ENCODE peak calls at places on chromosomes 4 and X, in four cellular contexts. F, B, G and N are unnamed samples.

GRCh38 chr4:7970031-7970946 is 30.6 kb upstream of the AFAP1 start:
- DNase-seq in F (peak), B (no peak), G (no peak), N (peak)

GRCh38 chr4:100742045-100742444 is 224.2 kb upstream of the EMCN start:
- DNase-seq in F (peak), B (no peak), G (no peak), N (peak)

GRCh38 chr4:78876568-78877320 is 62.5 kb downstream of the PAQR3 start:
- DNase-seq in F (no peak), B (no peak), G (no peak), N (no peak)

GRCh38 chrX:8730812-8731578 is 942 bp downstream of the ANOS1 start:
- DNase-seq in F (no peak), B (no peak), G (no peak), N (no peak)

GRCh38 chr4:5814421-5814820 is 78.5 kb downstream of the CRMP1 start:
- DNase-seq in F (no peak), B (no peak), G (no peak), N (no peak)

GRCh38 chr4:961651-962230 is 11.6 kb downstream of the DGKQ start:
- DNase-seq in F (no peak), B (no peak), G (no peak), N (no peak)

GRCh38 chr4:13612569-13612968 is 15.0 kb downstream of the BOD1L1 start:
- DNase-seq in F (no peak), B (no peak), G (no peak), N (no peak)

GRCh38 chr4:2843909-2844584 is 403 bp downstream of the ADD1 start:
- DNase-seq in F (peak), B (peak), G (no peak), N (no peak)

GRCh38 chrX:93454509-93454908 is 218.9 kb downstream of the NAP1L3 start:
- DNase-seq in F (no peak), B (no peak), G (no peak), N (no peak)

GRCh38 chrX:108304210-108304609 is 134.0 kb downstream of the COL4A6 start:
- DNase-seq in F (no peak), B (peak), G (no peak), N (no peak)

GRCh38 chr4:66014146-66014765 is 344.0 kb upstream of the EPHA5 start:
- DNase-seq in F (no peak), B (no peak), G (peak), N (peak)

GRCh38 chr4:125243835-125244397 is 70.8 kb upstream of the FAT4 start:
- DNase-seq in F (no peak), B (no peak), G (no peak), N (no peak)

GRCh38 chr4:104494822-104495559 is at the start of gene CXXC4:
- DNase-seq in F (peak), B (peak), G (peak), N (peak)

GRCh38 chr4:95193391-95194224 is 355.2 kb downstream of the UNC5C start:
- DNase-seq in F (no peak), B (no peak), G (no peak), N (no peak)

GRCh38 chrX:26562156-26562555 is 346.2 kb downstream of the MAGEB5 start:
- DNase-seq in F (no peak), B (no peak), G (no peak), N (no peak)

GRCh38 chr4:90226734-90227133 is 99.5 kb downstream of the CCSER1 start:
- DNase-seq in F (no peak), B (no peak), G (no peak), N (no peak)

GRCh38 chr4:133149932-133150642 is 993 bp downstream of the PCDH10 start:
- DNase-seq in F (no peak), B (no peak), G (no peak), N (no peak)
- TF ChIP-seq JUN in F (no peak), B (no peak), G (no peak), N (no peak)

GRCh38 chr4:158906073-158906472 is 137.2 kb downstream of the FNIP2 start:
- DNase-seq in F (no peak), B (no peak), G (no peak), N (no peak)
- TF ChIP-seq HDAC2 in F (no peak), B (no peak), G (no peak), N (no peak)

GRCh38 chr4:109930469-109930868 is 17.8 kb downstream of the EGF start:
- DNase-seq in F (no peak), B (no peak), G (no peak), N (no peak)

GRCh38 chr4:109930872-109931271 is 18.2 kb downstream of the EGF start:
- DNase-seq in F (no peak), B (no peak), G (no peak), N (no peak)

GRCh38 chr4:109921384-109921808 is 8.7 kb downstream of the EGF start:
- DNase-seq in F (peak), B (no peak), G (no peak), N (no peak)

GRCh38 chr4:109928327-109929045 is 15.8 kb downstream of the EGF start:
- DNase-seq in F (no peak), B (no peak), G (no peak), N (no peak)

DNA sequence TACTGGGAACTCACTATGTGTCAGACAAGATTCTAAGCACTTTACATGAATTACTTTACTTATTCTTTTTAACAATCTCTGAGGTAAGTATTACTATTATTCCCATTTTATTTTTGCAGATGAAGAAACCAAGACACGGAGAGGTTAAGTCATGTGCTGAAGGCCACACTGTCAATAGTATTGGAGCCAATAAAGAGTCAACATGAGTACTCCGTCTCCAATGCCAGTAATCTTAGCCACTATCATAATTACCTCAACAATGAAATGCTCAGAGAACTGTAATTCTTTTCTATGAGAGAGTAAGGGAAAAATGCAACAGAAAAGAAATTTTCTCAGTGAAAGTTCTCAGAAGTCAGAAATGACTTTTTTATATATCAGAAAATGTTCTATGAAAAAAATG is 12.7 kb downstream of the EGF start:
- DNase-seq in F (no peak), B (no peak), G (no peak), N (no peak)
- TF ChIP-seq JUN in F (no peak), B (no peak), G (no peak), N (no peak)

GRCh38 chrX:45322382-45322781 is 121.7 kb upstream of the DIPK2B start:
- DNase-seq in F (peak), B (no peak), G (peak), N (peak)

GRCh38 chrX:45329217-45329616 is 128.5 kb upstream of the DIPK2B start:
- DNase-seq in F (no peak), B (no peak), G (no peak), N (no peak)

GRCh38 chrX:45323387-45323786 is 122.7 kb upstream of the DIPK2B start:
- DNase-seq in F (no peak), B (no peak), G (no peak), N (no peak)

GRCh38 chrX:45322820-45323219 is 122.1 kb upstream of the DIPK2B start:
- DNase-seq in F (peak), B (no peak), G (no peak), N (no peak)

DNA sequence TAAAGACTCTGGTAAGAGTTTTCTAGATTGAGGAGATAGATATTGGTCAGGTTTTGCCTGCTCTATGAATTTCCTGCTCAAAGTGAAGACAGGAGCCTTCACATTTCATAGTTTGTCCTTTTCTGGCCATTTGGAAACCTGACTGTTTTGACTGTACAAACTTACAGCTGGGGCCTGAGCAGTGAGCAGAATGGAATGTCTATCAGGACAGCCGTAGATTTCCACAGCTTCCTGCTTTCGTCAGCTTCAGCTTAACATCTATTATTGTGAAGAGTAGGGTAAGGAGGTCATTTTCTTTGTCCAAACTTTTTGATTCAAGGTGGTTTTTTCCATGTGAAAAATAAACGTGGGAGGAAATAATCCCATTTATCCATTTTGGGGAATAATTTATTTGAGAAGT is 124.3 kb upstream of the DIPK2B start:
- DNase-seq in F (no peak), B (no peak), G (no peak), N (no peak)
- TF ChIP-seq HDAC2 in F (no peak), B (no peak), G (no peak), N (no peak)

GRCh38 chr4:4575284-4576211 is 33.7 kb upstream of the STX18 start:
- DNase-seq in F (peak), B (peak), G (peak), N (no peak)
- TF ChIP-seq JUN in F (no peak), B (no peak), G (no peak), N (no peak)

DNA sequence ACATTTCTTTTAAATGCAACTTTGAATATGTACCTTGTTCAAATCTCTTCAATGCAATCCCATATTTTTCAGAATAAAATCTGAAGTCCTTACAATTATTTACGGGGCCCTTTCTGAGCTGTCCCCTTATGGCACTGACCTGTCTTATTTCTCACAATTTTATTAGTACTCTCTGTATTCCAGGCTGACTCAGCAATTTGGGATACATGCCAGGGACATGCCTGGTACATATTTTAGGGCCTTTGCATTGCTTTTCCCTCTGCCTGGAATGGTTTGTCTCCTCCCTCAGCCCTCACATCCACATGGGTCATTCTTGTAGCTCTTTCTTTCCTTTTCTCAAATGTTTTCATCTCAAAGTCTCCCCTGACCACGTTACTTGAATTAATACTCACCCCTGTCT is 172.2 kb upstream of the TECRL start:
- DNase-seq in F (peak), B (no peak), G (no peak), N (no peak)
- TF ChIP-seq HDAC2 in F (no peak), B (no peak), G (no peak), N (no peak)

GRCh38 chr4:112817933-112818921 is 181.3 kb downstream of the LARP7 start:
- DNase-seq in F (peak), B (peak), G (peak), N (peak)

GRCh38 chr4:112823141-112823540 is 186.2 kb downstream of the LARP7 start:
- DNase-seq in F (no peak), B (no peak), G (no peak), N (no peak)

GRCh38 chr4:112819729-112820128 is 182.8 kb downstream of the LARP7 start:
- DNase-seq in F (no peak), B (peak), G (no peak), N (no peak)

DNA sequence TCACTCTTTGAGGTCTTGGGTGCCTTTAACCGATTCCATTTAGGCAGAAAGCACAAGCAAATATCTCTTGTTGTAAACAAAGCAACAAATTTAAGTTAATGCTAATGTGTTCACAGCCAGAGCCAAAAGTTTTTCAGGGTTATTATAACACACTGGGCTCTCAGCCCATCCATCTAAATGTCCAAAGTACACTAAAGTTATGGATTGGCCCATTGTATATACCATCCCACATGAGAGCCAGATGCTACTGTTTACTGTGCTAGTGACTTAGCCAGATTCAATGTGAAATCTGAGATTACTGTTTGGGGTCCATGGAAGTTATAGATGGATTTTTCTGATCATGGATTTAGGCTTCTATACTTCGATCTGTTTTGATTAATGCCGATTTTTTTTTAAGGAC is 186.7 kb downstream of the LARP7 start:
- DNase-seq in F (no peak), B (no peak), G (no peak), N (no peak)
- TF ChIP-seq JUN in F (no peak), B (no peak), G (no peak), N (no peak)